ENCODE peak calls at places on chromosome 1, in four cellular contexts. One of them, this sample, is unnamed.

GRCh38 chr1:162632234-162632666 is at the start of gene DDR2:
- DNase-seq in stomach: peak
- DNase-seq in GM23338: peak
- DNase-seq in suprapubic skin: peak
- DNase-seq in this sample: peak

GRCh38 chr1:157310401-157310800 is 172.2 kb upstream of the ETV3 start:
- DNase-seq in stomach: no peak
- DNase-seq in suprapubic skin: no peak
- DNase-seq in GM23338: peak
- DNase-seq in this sample: no peak

GRCh38 chr1:155002479-155003226 is at the start of gene ZBTB7B:
- DNase-seq in suprapubic skin: no peak
- DNase-seq in stomach: peak
- DNase-seq in GM23338: no peak
- DNase-seq in this sample: no peak

GRCh38 chr1:111754964-111755320 is 759 bp upstream of the DDX20 start:
- DNase-seq in GM23338: peak
- DNase-seq in suprapubic skin: no peak
- DNase-seq in stomach: peak
- DNase-seq in this sample: no peak

GRCh38 chr1:204390731-204391466 is 20.7 kb downstream of the PPP1R15B start:
- DNase-seq in suprapubic skin: no peak
- DNase-seq in GM23338: no peak
- DNase-seq in stomach: peak
- DNase-seq in this sample: no peak

GRCh38 chr1:6059866-6060265 is 14.2 kb downstream of the KCNAB2 start:
- DNase-seq in suprapubic skin: no peak
- DNase-seq in GM23338: no peak
- DNase-seq in stomach: no peak
- DNase-seq in this sample: no peak

GRCh38 chr1:110639724-110640386 is 33.7 kb upstream of the KCNA2 start:
- DNase-seq in stomach: no peak
- DNase-seq in GM23338: no peak
- DNase-seq in suprapubic skin: no peak
- DNase-seq in this sample: no peak

GRCh38 chr1:222263791-222264190 is 284.1 kb downstream of the HHIPL2 start:
- DNase-seq in suprapubic skin: no peak
- DNase-seq in GM23338: no peak
- DNase-seq in stomach: no peak
- DNase-seq in this sample: no peak

GRCh38 chr1:212351588-212352362 is 62.9 kb downstream of the PACC1 start:
- DNase-seq in stomach: no peak
- DNase-seq in suprapubic skin: no peak
- DNase-seq in GM23338: no peak
- DNase-seq in this sample: no peak

GRCh38 chr1:239816090-239816812 is 275.4 kb upstream of the FMN2 start:
- DNase-seq in GM23338: peak
- DNase-seq in stomach: peak
- DNase-seq in suprapubic skin: no peak
- DNase-seq in this sample: peak

GRCh38 chr1:200252526-200252925 is 157.3 kb downstream of the ZNF281 start:
- DNase-seq in stomach: no peak
- DNase-seq in suprapubic skin: no peak
- DNase-seq in GM23338: no peak
- DNase-seq in this sample: no peak

GRCh38 chr1:157144509-157144908 is 6.3 kb upstream of the ETV3 start:
- DNase-seq in GM23338: no peak
- DNase-seq in stomach: no peak
- DNase-seq in suprapubic skin: no peak
- DNase-seq in this sample: no peak

GRCh38 chr1:33435096-33435820 is 4.4 kb upstream of the PHC2 start:
- DNase-seq in stomach: no peak
- DNase-seq in suprapubic skin: no peak
- DNase-seq in GM23338: no peak
- DNase-seq in this sample: no peak

GRCh38 chr1:230145505-230145899 is 78.5 kb downstream of the GALNT2 start:
- DNase-seq in suprapubic skin: no peak
- DNase-seq in GM23338: no peak
- DNase-seq in stomach: no peak
- DNase-seq in this sample: no peak

GRCh38 chr1:59057211-59057694 is 239.6 kb upstream of the FGGY start:
- DNase-seq in stomach: peak
- DNase-seq in suprapubic skin: peak
- DNase-seq in GM23338: peak
- DNase-seq in this sample: peak

GRCh38 chr1:230746617-230747016 is 571 bp upstream of the CAPN9 start:
- DNase-seq in suprapubic skin: no peak
- DNase-seq in GM23338: no peak
- DNase-seq in stomach: no peak
- DNase-seq in this sample: no peak

GRCh38 chr1:147721711-147722110 is 38.7 kb downstream of the GJA5 start:
- DNase-seq in GM23338: no peak
- DNase-seq in suprapubic skin: no peak
- DNase-seq in stomach: no peak
- DNase-seq in this sample: no peak

GRCh38 chr1:70048336-70048735 is 157.0 kb downstream of the LRRC40 start:
- DNase-seq in GM23338: no peak
- DNase-seq in suprapubic skin: no peak
- DNase-seq in stomach: no peak
- DNase-seq in this sample: no peak

GRCh38 chr1:13543927-13544556 is 30.2 kb upstream of the LRRC38 start:
- DNase-seq in stomach: peak
- DNase-seq in GM23338: peak
- DNase-seq in suprapubic skin: peak
- DNase-seq in this sample: peak

GRCh38 chr1:169094897-169095569 is 11.5 kb upstream of the ATP1B1 start:
- DNase-seq in stomach: no peak
- DNase-seq in suprapubic skin: no peak
- DNase-seq in GM23338: no peak
- DNase-seq in this sample: no peak

GRCh38 chr1:9369964-9370788 is 77.5 kb downstream of the SPSB1 start:
- DNase-seq in suprapubic skin: no peak
- DNase-seq in GM23338: no peak
- DNase-seq in stomach: no peak
- DNase-seq in this sample: no peak

GRCh38 chr1:158045639-158046038 is 52.2 kb downstream of the KIRREL1 start:
- DNase-seq in stomach: no peak
- DNase-seq in GM23338: peak
- DNase-seq in suprapubic skin: no peak
- DNase-seq in this sample: no peak

GRCh38 chr1:205709640-205710039 is 29.3 kb upstream of the SLC45A3 start:
- DNase-seq in suprapubic skin: no peak
- DNase-seq in GM23338: no peak
- DNase-seq in stomach: no peak
- DNase-seq in this sample: no peak

GRCh38 chr1:109969430-109969829 is 15.1 kb upstream of the AHCYL1 start:
- DNase-seq in GM23338: no peak
- DNase-seq in suprapubic skin: no peak
- DNase-seq in stomach: no peak
- DNase-seq in this sample: no peak

GRCh38 chr1:57599233-57599994 is 175.6 kb upstream of the DAB1 start:
- DNase-seq in stomach: no peak
- DNase-seq in suprapubic skin: no peak
- DNase-seq in GM23338: peak
- DNase-seq in this sample: no peak

GRCh38 chr1:57600424-57600823 is 176.6 kb upstream of the DAB1 start:
- DNase-seq in GM23338: peak
- DNase-seq in suprapubic skin: no peak
- DNase-seq in stomach: no peak
- DNase-seq in this sample: no peak

GRCh38 chr1:57591854-57592253 is 168.0 kb upstream of the DAB1 start:
- DNase-seq in GM23338: no peak
- DNase-seq in stomach: no peak
- DNase-seq in suprapubic skin: no peak
- DNase-seq in this sample: no peak

DNA sequence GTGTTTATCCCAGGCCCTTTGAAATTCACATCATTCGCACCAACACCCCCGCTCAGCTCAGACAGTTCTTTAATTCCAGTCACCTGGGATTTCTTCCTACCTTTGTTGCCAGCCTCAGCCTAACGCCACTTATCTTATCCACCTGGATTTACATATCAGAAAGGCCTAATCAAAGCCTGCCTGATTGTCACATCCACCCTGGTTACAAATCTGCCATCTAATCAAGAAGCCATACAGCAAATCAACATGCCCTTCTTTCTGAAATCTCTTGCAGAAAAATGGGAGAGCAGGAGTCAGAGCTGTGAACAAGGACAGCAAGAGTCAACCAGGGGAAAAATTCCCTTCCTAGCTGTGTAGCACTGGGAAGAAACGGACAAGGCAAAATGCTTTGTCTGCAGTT is 173.2 kb upstream of the DAB1 start:
- DNase-seq in suprapubic skin: no peak
- DNase-seq in stomach: no peak
- DNase-seq in GM23338: peak
- DNase-seq in this sample: no peak
- H3K4me3 ChIP-seq in suprapubic skin: no peak
- H3K4me3 ChIP-seq in stomach: no peak
- H3K4me3 ChIP-seq in GM23338: no peak
- H3K4me3 ChIP-seq in this sample: no peak

DNA sequence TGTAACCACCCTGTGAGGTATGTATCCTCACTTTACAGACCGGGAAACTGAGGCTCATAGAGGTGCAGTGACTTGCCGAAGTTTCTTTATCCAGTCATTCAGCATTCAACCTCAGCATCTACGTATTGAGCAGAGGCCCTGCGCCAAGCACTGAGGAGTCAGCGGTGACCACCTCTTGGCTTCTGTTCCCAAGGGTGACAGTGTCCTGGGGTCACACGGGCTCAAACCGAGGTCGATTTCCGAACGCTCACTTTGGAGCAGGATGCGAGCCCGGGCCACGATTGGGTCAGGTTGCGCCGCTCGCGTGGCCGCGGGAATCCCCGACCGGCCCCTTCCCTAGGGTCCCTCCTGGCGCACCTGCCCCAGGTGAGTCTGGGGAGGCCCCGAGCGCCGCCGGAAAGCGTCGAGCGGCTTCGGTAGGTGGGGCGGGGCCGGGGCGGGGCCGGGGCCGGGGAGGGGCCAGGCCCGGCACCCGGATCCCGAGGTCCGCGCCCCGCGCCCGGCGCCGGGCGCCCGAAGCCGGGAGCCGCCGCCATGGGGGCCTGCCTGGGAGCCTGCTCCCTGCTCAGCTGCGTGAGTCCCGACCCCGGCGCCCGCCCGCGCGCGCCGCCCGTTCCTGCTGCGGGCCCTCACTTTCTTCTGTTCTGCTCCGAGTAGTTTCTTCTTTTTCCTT is at the start of gene SERINC2:
- DNase-seq in GM23338: peak
- DNase-seq in suprapubic skin: no peak
- DNase-seq in stomach: peak
- DNase-seq in this sample: no peak
- TF ChIP-seq POLR2AphosphoS5 in GM23338: peak
- TF ChIP-seq POLR2AphosphoS5 in suprapubic skin: no peak
- TF ChIP-seq POLR2AphosphoS5 in stomach: no peak
- TF ChIP-seq POLR2AphosphoS5 in this sample: no peak

DNA sequence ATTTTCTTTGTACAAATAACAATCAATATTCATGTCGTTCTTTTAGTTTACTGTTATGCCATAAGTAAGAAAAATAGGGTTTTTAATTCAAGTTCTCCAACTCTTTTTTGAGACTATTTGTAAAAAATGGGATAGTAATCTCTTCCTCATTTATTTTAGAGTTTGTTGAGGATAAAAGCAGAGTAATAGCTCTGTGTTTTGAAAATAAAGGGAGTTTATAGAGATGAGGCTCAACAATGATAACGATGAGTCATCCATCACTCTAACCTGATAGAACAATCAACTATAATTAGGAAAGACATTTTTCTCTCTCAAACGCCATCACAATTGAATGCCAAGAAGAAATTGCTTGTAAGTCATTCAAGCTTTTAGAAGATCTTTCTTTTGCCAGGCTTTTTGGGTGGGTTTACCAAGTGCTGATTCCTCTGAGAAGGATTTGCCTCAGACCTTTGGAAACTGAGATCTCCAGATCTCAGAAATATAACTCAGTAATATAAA is 553 bp downstream of the CD84 start:
- DNase-seq in suprapubic skin: no peak
- DNase-seq in stomach: no peak
- DNase-seq in GM23338: no peak
- DNase-seq in this sample: no peak
- H3K4me3 ChIP-seq in suprapubic skin: peak
- H3K4me3 ChIP-seq in stomach: peak
- H3K4me3 ChIP-seq in GM23338: no peak
- H3K4me3 ChIP-seq in this sample: no peak

GRCh38 chr1:234925440-234926251 is 203.0 kb downstream of the TOMM20 start:
- DNase-seq in stomach: no peak
- DNase-seq in suprapubic skin: no peak
- DNase-seq in GM23338: peak
- DNase-seq in this sample: no peak

GRCh38 chr1:234926252-234926573 is 202.4 kb downstream of the TOMM20 start:
- DNase-seq in GM23338: no peak
- DNase-seq in suprapubic skin: no peak
- DNase-seq in stomach: no peak
- DNase-seq in this sample: no peak

GRCh38 chr1:234927968-234928635 is 200.5 kb downstream of the TOMM20 start:
- DNase-seq in stomach: no peak
- DNase-seq in suprapubic skin: no peak
- DNase-seq in GM23338: no peak
- DNase-seq in this sample: no peak

GRCh38 chr1:234927312-234927967 is 201.2 kb downstream of the TOMM20 start:
- DNase-seq in stomach: no peak
- DNase-seq in suprapubic skin: no peak
- DNase-seq in GM23338: no peak
- DNase-seq in this sample: no peak

GRCh38 chr1:234926574-234927311 is 201.9 kb downstream of the TOMM20 start:
- DNase-seq in stomach: no peak
- DNase-seq in suprapubic skin: no peak
- DNase-seq in GM23338: no peak
- DNase-seq in this sample: no peak
- TF ChIP-seq POLR2AphosphoS5 in stomach: no peak
- TF ChIP-seq POLR2AphosphoS5 in suprapubic skin: no peak
- TF ChIP-seq POLR2AphosphoS5 in GM23338: no peak
- TF ChIP-seq POLR2AphosphoS5 in this sample: peak